ENCODE peak calls at places on chromosomes 12 and 14, in five cellular contexts. V is GM03348; F is T-helper 9 cell; T is nucleus accumbens; C is stimulated activated CD4-positive, alpha-beta T cell treated with anti-CD3 and anti-CD28 coated beads, Interleukin-12 subunit alpha, Interleukin-12 subunit beta, amount 100 ng/mL, for 4 hours. K is an unnamed sample.
A peak's percentile ranks its signal among the peaks of the same experiment; 100 is the strongest.

GRCh38 chr14:90850487-90850886 is 34.3 kb upstream of the TTC7B start:
- DNase-seq in F (no peak), C (no peak), T (no peak), V (no peak), K (no peak)

GRCh38 chr14:29236848-29237247 is 470.3 kb downstream of the FOXG1 start:
- DNase-seq in V (peak; percentile 39), C (no peak), T (no peak), F (no peak), K (peak; percentile 87)

GRCh38 chr14:89746654-89747053 is 207.9 kb downstream of the EFCAB11 start:
- DNase-seq in F (no peak), T (no peak), C (no peak), V (no peak), K (no peak)

GRCh38 chr12:60174476-60174875 is 578.6 kb downstream of the SLC16A7 start:
- DNase-seq in F (no peak), C (no peak), V (peak; percentile 11), T (no peak), K (peak; percentile 17)

GRCh38 chr12:38053655-38054464 is 262.7 kb upstream of the ALG10B start:
- DNase-seq in T (no peak), F (no peak), V (no peak), C (no peak), K (no peak)

GRCh38 chr12:62891805-62892549 is 43.0 kb downstream of the PPM1H start:
- DNase-seq in T (no peak), C (no peak), V (no peak), F (no peak), K (no peak)

GRCh38 chr14:96564389-96564788 is 62.2 kb downstream of the PAPOLA start:
- DNase-seq in C (no peak), T (no peak), V (no peak), F (no peak), K (no peak)

GRCh38 chr14:99727096-99727870 is 43.2 kb downstream of the CYP46A1 start:
- DNase-seq in T (no peak), F (no peak), V (no peak), C (no peak), K (no peak)

GRCh38 chr14:68598621-68599447 is 194.0 kb downstream of the ZFP36L1 start:
- DNase-seq in C (no peak), F (no peak), T (peak; percentile 18), V (no peak), K (peak; percentile 90)

GRCh38 chr14:58638231-58639205 is 756 bp downstream of the DACT1 start:
- DNase-seq in T (peak; percentile 14), F (no peak), C (peak; percentile 21), V (peak; percentile 62), K (no peak)

GRCh38 chr12:6963016-6963731 is 7.3 kb downstream of the PHB2 start:
- DNase-seq in C (no peak), F (no peak), V (no peak), T (no peak), K (no peak)

GRCh38 chr12:123388218-123388947 is 4.5 kb downstream of the KMT5A start:
- DNase-seq in F (peak; percentile 70), T (peak; percentile 75), V (peak; percentile 96), C (peak; percentile 70), K (peak; percentile 68)

GRCh38 chr14:55847766-55848165 is 267.8 kb downstream of the KTN1 start:
- DNase-seq in V (peak; percentile 40), T (no peak), F (no peak), C (no peak), K (no peak)

GRCh38 chr14:52950410-52950897 is 396 bp downstream of the FERMT2 start:
- DNase-seq in F (peak; percentile 16), T (peak; percentile 67), V (no peak), C (peak; percentile 3), K (peak; percentile 25)

GRCh38 chr12:116480210-116480818 is 78.9 kb upstream of the MAP1LC3B2 start:
- DNase-seq in C (no peak), T (no peak), V (no peak), F (no peak), K (no peak)

GRCh38 chr12:114879354-114879753 is 195.4 kb upstream of the TBX3 start:
- DNase-seq in T (no peak), V (no peak), C (no peak), F (no peak), K (no peak)